ENCODE peak calls at places on chromosomes 1 and 21, in six cellular contexts. V is A549, N is HepG2, B is SK-N-SH, Q is GM12878, X is K562. W is an unnamed sample.

GRCh38 chr1:98049370-98050115 is 128.7 kb upstream of the DPYD start:
- DNase-seq in N (no peak), Q (no peak), V (no peak), B (peak), X (no peak), W (no peak)

GRCh38 chr1:174262747-174263241 is 103.5 kb downstream of the RABGAP1L start:
- DNase-seq in V (peak), Q (peak), B (peak), X (peak), N (peak), W (no peak)

GRCh38 chr21:46024983-46025860 is 43.7 kb downstream of the COL6A1 start:
- DNase-seq in V (no peak), X (no peak), Q (no peak), N (no peak), B (no peak), W (no peak)

GRCh38 chr1:2598329-2598931 is 11.9 kb downstream of the PRXL2B start:
- DNase-seq in V (no peak), X (no peak), N (no peak), B (no peak), Q (no peak), W (no peak)

GRCh38 chr1:180229483-180230415 is at the start of gene LHX4:
- DNase-seq in B (peak), X (peak), V (peak), N (no peak), Q (no peak), W (no peak)

GRCh38 chr1:28171246-28171645 is 5.2 kb downstream of the PTAFR start:
- DNase-seq in N (no peak), V (no peak), B (no peak), Q (no peak), X (no peak), W (no peak)

GRCh38 chr1:57067863-57068262 is 102.0 kb upstream of the C8B start:
- DNase-seq in N (no peak), B (no peak), Q (no peak), V (no peak), X (no peak), W (no peak)

GRCh38 chr1:236835491-236835890 is 40.4 kb downstream of the MTR start:
- DNase-seq in V (no peak), Q (no peak), X (no peak), N (peak), B (no peak), W (no peak)

GRCh38 chr1:21312407-21312992 is 22.2 kb upstream of the ECE1 start:
- DNase-seq in Q (no peak), N (peak), B (no peak), V (no peak), X (no peak), W (no peak)

GRCh38 chr1:110190282-110190929 is 19.7 kb upstream of the KCNC4 start:
- DNase-seq in Q (no peak), V (no peak), X (no peak), N (no peak), B (no peak), W (no peak)

GRCh38 chr21:25297117-25297516 is 310.2 kb downstream of the MRPL39 start:
- DNase-seq in Q (no peak), B (no peak), V (no peak), X (no peak), N (no peak), W (no peak)

GRCh38 chr1:199857103-199857502 is 170.4 kb upstream of the NR5A2 start:
- DNase-seq in X (no peak), N (no peak), B (no peak), V (peak), Q (no peak), W (no peak)

GRCh38 chr1:147600119-147601111 is 59.1 kb downstream of the BCL9 start:
- DNase-seq in Q (no peak), B (no peak), V (peak), N (peak), X (peak), W (no peak)

GRCh38 chr1:119713039-119713537 is 1.4 kb downstream of the PHGDH start:
- DNase-seq in N (no peak), B (peak), Q (no peak), X (no peak), V (no peak), W (peak)

GRCh38 chr1:113834716-113835115 is 22.4 kb upstream of the RSBN1 start:
- DNase-seq in N (no peak), Q (no peak), V (no peak), X (no peak), B (no peak), W (no peak)

GRCh38 chr1:61502011-61502410 is 222.9 kb downstream of the TM2D1 start:
- DNase-seq in X (no peak), N (no peak), Q (no peak), B (no peak), V (no peak), W (no peak)

GRCh38 chr1:26010800-26011199 is 10.8 kb upstream of the EXTL1 start:
- DNase-seq in N (no peak), V (no peak), B (no peak), Q (no peak), X (no peak), W (no peak)

GRCh38 chr1:58883037-58883887 is 99.4 kb upstream of the JUN start:
- DNase-seq in Q (no peak), N (peak), B (no peak), V (peak), X (peak), W (no peak)

GRCh38 chr1:201025571-201026002 is 2.1 kb upstream of the KIF21B start:
- DNase-seq in B (no peak), Q (no peak), N (no peak), V (peak), X (peak), W (no peak)

GRCh38 chr1:62175568-62176179 is 19.0 kb upstream of the L1TD1 start:
- DNase-seq in Q (no peak), V (peak), N (peak), B (peak), X (peak), W (no peak)

GRCh38 chr21:33975548-33976081 is 60.0 kb upstream of the ATP5PO start:
- DNase-seq in Q (peak), X (peak), V (peak), B (no peak), N (no peak), W (peak)

GRCh38 chr1:51063121-51063520 is 38.9 kb upstream of the C1orf185 start:
- DNase-seq in Q (no peak), B (no peak), V (peak), X (no peak), N (no peak), W (no peak)

GRCh38 chr1:76351655-76352054 is 277.1 kb downstream of the ST6GALNAC3 start:
- DNase-seq in Q (no peak), X (no peak), V (no peak), B (no peak), N (no peak), W (no peak)

GRCh38 chr1:234932106-234932505 is 196.5 kb downstream of the TOMM20 start:
- DNase-seq in N (no peak), V (no peak), B (no peak), X (no peak), Q (no peak), W (no peak)

GRCh38 chr1:223771469-223771813 is 59.1 kb downstream of the CAPN2 start:
- DNase-seq in V (no peak), B (no peak), N (no peak), X (no peak), Q (no peak), W (peak)

GRCh38 chr1:198374288-198374687 is 166.2 kb downstream of the ATP6V1G3 start:
- DNase-seq in V (no peak), X (no peak), Q (no peak), N (no peak), B (no peak), W (no peak)

GRCh38 chr1:165675794-165676193 is 22.6 kb downstream of the ALDH9A1 start:
- DNase-seq in N (no peak), X (no peak), B (no peak), V (no peak), Q (no peak), W (no peak)

GRCh38 chr1:14848203-14848602 is 249.7 kb downstream of the KAZN start:
- DNase-seq in N (no peak), Q (no peak), X (no peak), B (no peak), V (no peak), W (no peak)

GRCh38 chr1:179310721-179311120 is 17.1 kb downstream of the SOAT1 start:
- DNase-seq in B (no peak), Q (no peak), N (no peak), X (no peak), V (peak), W (no peak)

GRCh38 chr21:10272216-10272615 is 249.2 kb upstream of the TPTE start:
- DNase-seq in N (peak), V (peak), B (no peak), X (no peak), Q (no peak), W (no peak)

GRCh38 chr21:16241500-16241963 is 511.8 kb downstream of the USP25 start:
- DNase-seq in N (no peak), Q (no peak), B (no peak), X (no peak), V (peak), W (peak)

GRCh38 chr1:228273720-228274451 is 66.0 kb downstream of the OBSCN start:
- DNase-seq in V (no peak), B (peak), N (no peak), X (no peak), Q (no peak), W (no peak)

GRCh38 chr1:10738125-10738746 is 58.2 kb downstream of the CASZ1 start:
- DNase-seq in V (no peak), Q (no peak), B (no peak), X (no peak), N (no peak), W (no peak)

GRCh38 chr1:149928388-149928724 is 753 bp upstream of the SF3B4 start:
- DNase-seq in X (no peak), V (no peak), Q (no peak), N (no peak), B (no peak), W (no peak)

GRCh38 chr1:248009681-248010080 is 3.8 kb upstream of the OR2L5 start:
- DNase-seq in X (no peak), V (no peak), B (no peak), Q (no peak), N (no peak), W (no peak)
- TF ChIP-seq CHD2 in X (no peak), V (no peak), B (no peak), Q (no peak), N (no peak), W (no peak)

DNA sequence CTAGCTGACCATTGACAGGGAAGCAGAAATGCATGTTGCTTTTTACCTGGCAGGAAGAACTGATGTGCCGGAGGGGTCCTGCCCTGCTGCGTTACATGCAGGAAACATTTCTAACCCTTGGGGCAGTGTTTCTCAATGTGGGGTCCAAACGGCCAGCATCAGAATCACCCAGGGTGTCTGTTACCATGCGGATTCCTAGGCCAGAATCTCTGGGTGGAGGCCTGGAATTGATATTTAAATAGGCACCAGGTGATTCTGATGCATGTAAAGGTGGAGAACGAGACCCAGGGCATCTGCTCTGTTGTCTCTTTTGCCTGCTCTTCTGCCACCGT is 182.7 kb downstream of the PCP4 start:
- DNase-seq in B (no peak), Q (no peak), X (no peak), N (no peak), V (no peak), W (no peak)
- TF ChIP-seq CHD2 in B (no peak), Q (no peak), X (no peak), N (no peak), V (no peak), W (no peak)

GRCh38 chr1:154758346-154758745 is 111.7 kb downstream of the KCNN3 start:
- DNase-seq in B (no peak), N (no peak), Q (no peak), V (no peak), X (no peak), W (no peak)
- TF ChIP-seq CHD2 in B (no peak), N (no peak), Q (no peak), V (no peak), X (no peak), W (no peak)

DNA sequence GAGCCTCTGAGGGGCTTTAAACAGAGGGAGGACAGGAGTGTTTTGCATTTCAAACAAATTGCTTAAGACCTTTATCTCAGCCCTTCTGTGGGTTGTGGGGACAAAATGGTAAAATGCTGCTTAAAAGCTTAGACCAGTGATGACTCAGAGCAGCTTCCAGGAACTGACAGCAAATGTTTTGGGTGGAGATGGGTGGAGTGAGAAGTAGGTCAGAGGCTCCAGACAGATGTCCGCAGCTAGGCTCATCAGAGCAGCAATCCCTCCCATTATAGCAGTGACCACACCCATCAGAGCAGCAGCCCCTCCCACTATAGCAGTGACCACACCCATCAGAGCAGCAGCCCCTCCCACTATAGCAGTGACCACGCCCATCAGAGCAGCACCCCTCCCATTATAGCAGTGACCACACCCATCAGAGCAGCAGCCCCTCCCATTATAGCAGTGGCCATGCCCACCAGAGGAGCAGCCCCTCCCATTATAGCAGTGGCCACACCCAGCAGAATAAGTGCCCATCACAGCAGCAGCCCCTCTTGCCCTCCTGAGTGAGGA is 532.2 kb downstream of the MATN1 start:
- DNase-seq in B (peak), Q (no peak), N (no peak), V (peak), X (peak), W (no peak)
- TF ChIP-seq CHD2 in B (no peak), Q (no peak), N (no peak), V (no peak), X (no peak), W (no peak)

GRCh38 chr1:39671793-39672550 is at the start of gene NT5C1A:
- DNase-seq in B (peak), N (no peak), V (no peak), X (no peak), Q (no peak), W (no peak)
- TF ChIP-seq CHD2 in B (no peak), N (no peak), V (no peak), X (no peak), Q (no peak), W (no peak)

GRCh38 chr1:162236201-162236600 is 140.5 kb downstream of the SPATA46 start:
- DNase-seq in B (no peak), X (no peak), V (no peak), Q (no peak), N (peak), W (no peak)
- TF ChIP-seq CHD2 in B (no peak), X (no peak), V (no peak), Q (no peak), N (no peak), W (no peak)

DNA sequence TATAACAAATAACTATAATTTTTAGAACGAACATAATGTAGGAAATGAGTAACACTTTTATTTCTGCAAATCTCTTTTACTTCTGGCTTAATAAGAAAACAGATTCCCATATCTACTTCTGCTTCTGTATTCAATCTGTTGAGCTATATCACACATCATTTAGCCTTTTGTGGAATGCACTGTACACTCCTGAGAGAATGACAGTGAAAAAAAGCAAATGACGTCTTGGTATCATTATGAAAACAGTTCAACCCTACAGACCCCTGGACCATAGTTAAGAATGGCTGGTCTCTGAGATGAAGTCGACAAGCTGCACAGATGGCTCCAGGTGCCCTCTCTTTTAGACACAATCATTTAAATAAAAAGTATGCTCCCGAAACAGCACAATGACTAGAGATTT is 247.0 kb downstream of the RERE start:
- DNase-seq in Q (no peak), X (no peak), V (no peak), B (peak), N (no peak), W (no peak)
- TF ChIP-seq CHD2 in Q (no peak), X (no peak), V (no peak), B (no peak), N (no peak), W (no peak)

GRCh38 chr1:94730450-94730849 is 89.7 kb upstream of the SLC44A3 start:
- DNase-seq in X (no peak), V (no peak), B (no peak), Q (no peak), N (no peak), W (no peak)

GRCh38 chr1:94729287-94729686 is 90.9 kb upstream of the SLC44A3 start:
- DNase-seq in V (no peak), Q (no peak), N (no peak), X (no peak), B (no peak), W (no peak)

GRCh38 chr1:94726981-94727685 is 93.0 kb upstream of the SLC44A3 start:
- DNase-seq in N (peak), B (no peak), X (no peak), Q (no peak), V (no peak), W (no peak)

GRCh38 chr1:94725566-94725965 is 94.6 kb upstream of the SLC44A3 start:
- DNase-seq in V (no peak), Q (no peak), N (no peak), B (no peak), X (no peak), W (no peak)

GRCh38 chr1:94727846-94728715 is 92.1 kb upstream of the SLC44A3 start:
- DNase-seq in X (no peak), N (peak), Q (no peak), B (no peak), V (peak), W (no peak)
- TF ChIP-seq CHD2 in X (no peak), N (no peak), Q (no peak), B (no peak), V (no peak), W (no peak)

DNA sequence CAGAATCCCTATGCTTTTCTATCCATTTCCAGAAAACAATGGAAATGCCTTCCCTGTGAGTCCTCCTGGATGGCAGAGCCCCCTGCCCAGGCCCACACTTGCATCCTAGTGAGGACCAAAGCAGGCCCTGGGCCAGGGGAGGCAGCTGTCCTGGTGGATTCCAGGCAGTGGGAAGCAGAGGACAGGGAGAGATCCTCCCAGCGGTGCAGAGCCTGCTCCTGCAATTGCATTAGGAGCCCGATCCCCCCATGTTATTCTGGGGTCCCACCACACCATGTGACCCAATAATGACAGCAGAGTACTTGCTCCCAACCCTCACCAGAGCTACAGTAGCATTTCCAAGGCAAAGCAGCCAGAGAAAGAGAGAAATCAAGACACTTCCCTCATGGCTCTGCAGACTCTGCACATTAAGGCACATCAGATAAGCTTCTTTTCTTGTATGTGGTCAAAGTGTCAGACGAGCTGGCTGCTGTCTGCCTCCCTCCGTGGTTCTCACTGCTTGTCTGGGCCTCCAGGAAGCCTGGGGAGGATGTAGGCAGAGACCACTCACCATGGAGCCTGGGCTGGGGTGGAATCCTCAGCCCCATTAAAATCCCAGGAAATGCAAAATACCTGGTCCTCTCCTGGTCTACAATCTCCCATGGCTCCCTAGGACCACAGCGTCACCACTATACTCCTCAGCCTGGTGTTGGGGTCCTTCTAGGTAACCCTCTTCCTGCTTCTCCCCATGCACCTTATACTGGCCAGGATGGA is 54.9 kb upstream of the RUNX3 start:
- DNase-seq in V (no peak), X (no peak), B (no peak), N (no peak), Q (no peak), W (no peak)
- TF ChIP-seq CHD2 in V (no peak), X (no peak), B (no peak), N (no peak), Q (no peak), W (no peak)

DNA sequence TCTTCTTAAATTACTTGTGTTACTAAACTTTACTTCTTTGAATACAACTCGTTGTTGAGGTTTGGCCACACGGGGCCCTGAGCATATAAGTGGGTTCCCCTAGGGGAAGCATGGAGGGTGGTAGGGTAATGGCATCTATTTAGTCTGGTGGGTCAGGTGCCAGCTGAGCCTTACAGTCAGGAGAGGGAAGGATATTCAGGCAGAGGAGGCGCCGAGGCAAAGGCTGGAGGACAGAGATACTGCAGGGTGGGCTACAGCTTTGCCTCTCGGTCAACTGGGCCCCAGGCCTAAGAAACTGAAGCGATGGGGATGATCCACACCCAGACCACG is 409 bp upstream of the NECAP2 start:
- DNase-seq in V (no peak), Q (no peak), B (no peak), N (peak), X (no peak), W (no peak)
- TF ChIP-seq CHD2 in V (no peak), Q (no peak), B (no peak), N (no peak), X (no peak), W (no peak)